ENCODE peak calls at places on chromosomes 2 and 18, in ten cellular contexts. P is hepatocyte, T is left lung, Q is uterus, M is esophagus squamous epithelium, Y is bronchial epithelial cell, U is gastrocnemius medialis, W is spleen, Z is pancreas, D is H9. N is an unnamed sample. For H3K27me3, the result is how much of the 10 kb centered on the place peaks cover.

GRCh38 chr2:28956890-28957289 is 24.2 kb upstream of the TOGARAM2 start:
- DNase-seq in M (no peak), Y (no peak), P (no peak), W (no peak), U (no peak), T (no peak), Q (no peak), D (peak), Z (no peak), N (no peak)

GRCh38 chr2:159942149-159942548 is 120.3 kb downstream of the PLA2R1 start:
- DNase-seq in Z (no peak), D (no peak), W (no peak), T (no peak), Q (no peak), Y (no peak), M (no peak), P (no peak), U (no peak), N (no peak)

GRCh38 chr2:96527052-96527964 is 9.2 kb upstream of the ARID5A start:
- DNase-seq in T (peak), Y (no peak), U (no peak), P (peak), M (no peak), Q (peak), D (peak), W (peak), Z (no peak), N (no peak)

GRCh38 chr2:46769809-46770208 is 145.8 kb downstream of the MCFD2 start:
- DNase-seq in Z (no peak), D (no peak), T (no peak), Q (no peak), P (no peak), W (no peak), M (no peak), Y (no peak), U (no peak), N (no peak)

GRCh38 chr2:109683452-109683851 is 69.3 kb downstream of the SOWAHC start:
- DNase-seq in M (no peak), P (no peak), W (no peak), Q (no peak), Y (no peak), T (no peak), U (no peak), Z (no peak), D (no peak), N (no peak)

GRCh38 chr2:155690785-155691184 is 641.7 kb downstream of the NR4A2 start:
- DNase-seq in Y (no peak), U (no peak), T (no peak), W (no peak), Q (no peak), M (no peak), D (no peak), P (no peak), Z (no peak), N (no peak)

GRCh38 chr2:189544638-189545037 is 35.9 kb downstream of the SLC40A1 start:
- DNase-seq in P (no peak), Y (no peak), Z (no peak), M (no peak), W (no peak), D (no peak), T (no peak), Q (no peak), U (no peak), N (no peak)

GRCh38 chr2:195531754-195532153 is 125.3 kb upstream of the SLC39A10 start:
- DNase-seq in D (no peak), T (no peak), M (no peak), W (no peak), U (no peak), Q (no peak), Y (no peak), P (no peak), Z (no peak), N (no peak)

GRCh38 chr18:22412502-22412901 is 5.2 kb downstream of the CTAGE1 start:
- DNase-seq in Y (no peak), D (no peak), Z (no peak), U (no peak), Q (no peak), W (no peak), T (no peak), P (no peak), M (no peak), N (no peak)

GRCh38 chr2:221549143-221549542 is 23.0 kb downstream of the EPHA4 start:
- DNase-seq in W (no peak), U (no peak), D (no peak), Y (no peak), T (no peak), Q (no peak), Z (no peak), M (no peak), P (no peak), N (no peak)

GRCh38 chr2:48851161-48851560 is 95.6 kb upstream of the LHCGR start:
- DNase-seq in P (no peak), W (no peak), Q (no peak), Y (peak), M (no peak), Z (no peak), U (no peak), T (no peak), D (no peak), N (no peak)

GRCh38 chr2:120441351-120441700 is 95.4 kb downstream of the INHBB start:
- DNase-seq in Q (no peak), W (peak), Y (no peak), M (no peak), P (no peak), U (no peak), T (no peak), Z (peak), D (no peak), N (no peak)

GRCh38 chr2:219099319-219099718 is 38.6 kb upstream of the IHH start:
- DNase-seq in Y (peak), Z (no peak), U (no peak), W (no peak), P (no peak), T (no peak), M (no peak), D (no peak), Q (no peak), N (no peak)

GRCh38 chr2:234571620-234572407 is 74.9 kb upstream of the ARL4C start:
- DNase-seq in U (no peak), Q (no peak), Z (no peak), D (no peak), Y (peak), T (no peak), M (no peak), W (no peak), P (peak), N (no peak)

GRCh38 chr2:238120463-238121298 is 17.8 kb upstream of the KLHL30 start:
- DNase-seq in Q (no peak), P (no peak), D (peak), W (peak), T (peak), Z (peak), M (no peak), U (no peak), Y (no peak), N (no peak)

GRCh38 chr2:54386993-54387590 is 69.0 kb upstream of the SPTBN1 start:
- DNase-seq in W (no peak), Q (peak), Y (no peak), Z (no peak), D (no peak), M (no peak), T (no peak), P (no peak), U (peak), N (no peak)

GRCh38 chr2:120735750-120736170 is at the start of gene GLI2:
- DNase-seq in Q (peak), M (no peak), W (peak), Y (peak), P (peak), Z (peak), D (peak), T (peak), U (peak), N (peak)

GRCh38 chr2:105872142-105872728 is 127.5 kb downstream of the NCK2 start:
- DNase-seq in Z (no peak), D (no peak), T (no peak), W (peak), M (no peak), Q (no peak), U (no peak), P (no peak), Y (no peak), N (no peak)

GRCh38 chr2:234136461-234136860 is 86.0 kb downstream of the SPP2 start:
- DNase-seq in T (no peak), Y (peak), D (no peak), M (no peak), Z (no peak), W (no peak), Q (no peak), U (no peak), P (peak), N (no peak)

GRCh38 chr2:102063948-102064678 is 72.4 kb downstream of the IL1R2 start:
- DNase-seq in M (peak), P (peak), T (peak), Q (peak), W (peak), U (peak), Z (peak), Y (peak), D (peak), N (peak)

GRCh38 chr2:68463287-68463877 is 3.7 kb downstream of the FBXO48 start:
- DNase-seq in W (no peak), Y (peak), M (no peak), T (no peak), Z (no peak), P (peak), D (no peak), Q (no peak), U (no peak), N (no peak)

GRCh38 chr2:149741646-149742045 is 154.1 kb upstream of the MMADHC start:
- DNase-seq in D (no peak), M (no peak), U (no peak), W (no peak), Z (no peak), Q (no peak), Y (peak), P (no peak), T (no peak), N (no peak)

GRCh38 chr2:12033494-12033893 is 287.1 kb downstream of the LPIN1 start:
- DNase-seq in Y (no peak), T (no peak), Q (no peak), W (no peak), M (no peak), D (no peak), U (no peak), Z (no peak), P (no peak), N (no peak)

GRCh38 chr18:13435596-13436333 is 217.2 kb downstream of the LDLRAD4 start:
- DNase-seq in Q (peak), U (no peak), Y (no peak), M (no peak), T (no peak), P (no peak), D (no peak), W (no peak), Z (no peak), N (no peak)

GRCh38 chr2:47237375-47238357 is 82.6 kb upstream of the STPG4 start:
- DNase-seq in Z (no peak), D (no peak), Q (peak), W (no peak), P (peak), U (no peak), Y (no peak), M (no peak), T (no peak), N (no peak)

GRCh38 chr2:37349376-37349775 is 4.9 kb downstream of the QPCT start:
- DNase-seq in Y (no peak), M (no peak), Q (no peak), U (no peak), Z (no peak), T (no peak), D (no peak), W (no peak), P (no peak), N (no peak)
- H3K27me3 ChIP-seq in Y (under half), M (under half), Q (under half), U (under half), Z (under half), T (under half), D (under half), W (under half), P (under half), N (under half)

GRCh38 chr18:66749030-66749429 is 145.1 kb upstream of the CDH19 start:
- DNase-seq in Y (peak), D (no peak), M (no peak), U (no peak), T (no peak), Q (no peak), W (no peak), Z (no peak), P (no peak), N (no peak)
- TF ChIP-seq CTCF in Y (no peak), D (peak), M (no peak), U (no peak), T (peak), Q (no peak), W (no peak), Z (no peak), P (peak), N (peak)

DNA sequence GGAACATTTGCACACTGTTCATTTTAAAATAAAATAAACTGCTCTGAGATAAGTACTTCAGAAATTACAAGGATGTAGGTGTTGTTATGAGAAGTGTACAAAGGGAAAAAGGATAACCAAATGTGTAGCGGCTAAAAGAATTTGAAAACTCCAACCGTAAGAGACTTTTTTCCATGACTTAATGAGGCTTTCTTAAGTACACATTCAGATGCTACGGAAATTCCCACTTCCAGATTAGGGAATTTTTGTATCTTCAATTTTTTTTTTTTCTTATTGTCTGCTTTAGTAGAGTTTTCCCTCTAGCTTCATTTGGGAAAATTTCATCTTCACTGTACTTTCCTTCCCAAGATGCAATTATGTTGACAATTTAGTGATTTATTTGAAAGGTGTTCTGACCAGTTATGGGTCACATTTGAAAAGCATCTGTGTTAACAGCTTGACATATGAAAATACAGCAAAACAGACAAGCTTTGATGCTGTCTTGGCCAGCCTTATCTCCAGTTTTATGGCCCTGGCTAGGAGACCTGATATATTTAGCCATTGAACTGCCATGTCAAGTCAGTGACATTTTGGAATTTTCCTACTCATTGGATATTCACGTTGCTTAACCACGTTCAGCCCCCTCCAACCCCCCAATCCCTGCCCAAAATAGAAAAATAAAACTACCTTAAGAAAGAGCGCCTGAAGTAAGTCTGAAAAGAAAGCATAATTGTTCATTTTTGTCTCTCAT is 105.6 kb downstream of the FEZ2 start:
- DNase-seq in M (no peak), Z (no peak), D (no peak), U (no peak), Y (no peak), W (no peak), P (no peak), Q (no peak), T (no peak), N (no peak)
- H3K27me3 ChIP-seq in M (under half), Z (under half), D (under half), U (under half), Y (under half), W (under half), P (under half), Q (under half), T (under half), N (under half)

GRCh38 chr2:85243101-85244072 is 84.4 kb downstream of the TGOLN2 start:
- DNase-seq in Y (no peak), U (peak), T (no peak), W (peak), P (no peak), Q (no peak), D (peak), M (no peak), Z (peak), N (no peak)
- TF ChIP-seq CTCF in Y (peak), U (peak), T (peak), W (no peak), P (peak), Q (no peak), D (peak), M (peak), Z (peak), N (no peak)

GRCh38 chr2:5696741-5697521 is 4.7 kb downstream of the SOX11 start:
- DNase-seq in T (peak), U (no peak), W (no peak), Q (no peak), Y (no peak), P (peak), M (no peak), D (peak), Z (peak), N (no peak)
- H3K27me3 ChIP-seq in T (half or more), U (half or more), W (half or more), Q (half or more), Y (under half), P (under half), M (under half), D (under half), Z (under half), N (under half)

GRCh38 chr18:50340078-50340477 is 34.8 kb upstream of the SKA1 start:
- DNase-seq in M (no peak), Z (peak), W (peak), D (peak), Q (no peak), P (no peak), U (no peak), T (peak), Y (no peak), N (no peak)
- TF ChIP-seq CTCF in M (no peak), Z (no peak), W (no peak), D (peak), Q (no peak), P (no peak), U (no peak), T (no peak), Y (peak), N (no peak)

DNA sequence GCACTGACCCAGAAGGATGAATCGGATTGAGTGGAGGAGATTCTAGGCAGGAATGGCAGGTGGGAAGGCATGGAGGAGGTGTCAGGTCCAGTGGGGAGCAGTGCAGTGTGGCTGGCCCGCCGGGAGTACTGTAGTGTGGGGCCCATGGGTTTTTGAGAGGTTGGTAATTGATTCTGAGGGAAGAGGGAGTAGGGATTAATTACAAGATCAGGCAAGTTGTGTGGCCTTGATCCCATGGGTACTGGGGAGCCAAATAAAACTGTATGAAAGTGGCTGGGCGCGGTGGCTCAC is 12.1 kb downstream of the SIX3 start:
- DNase-seq in Z (no peak), U (no peak), Q (no peak), Y (no peak), D (no peak), M (no peak), W (no peak), T (no peak), P (no peak), N (no peak)
- H3K27me3 ChIP-seq in Z (under half), U (under half), Q (under half), Y (under half), D (half or more), M (under half), W (half or more), T (half or more), P (half or more), N (half or more)

GRCh38 chr2:140506606-140507005 is 1624.2 kb downstream of the LRP1B start:
- DNase-seq in Q (no peak), M (no peak), U (no peak), Z (no peak), Y (no peak), P (no peak), T (no peak), D (no peak), W (no peak), N (no peak)

GRCh38 chr2:140504596-140504995 is 1626.2 kb downstream of the LRP1B start:
- DNase-seq in T (no peak), Y (no peak), P (no peak), U (no peak), W (no peak), Z (no peak), D (no peak), Q (no peak), M (no peak), N (no peak)

GRCh38 chr2:140498360-140498759 is 1632.5 kb downstream of the LRP1B start:
- DNase-seq in W (no peak), D (no peak), U (no peak), Y (no peak), Z (no peak), M (no peak), Q (no peak), P (no peak), T (no peak), N (no peak)

GRCh38 chr2:140508756-140509155 is 1622.1 kb downstream of the LRP1B start:
- DNase-seq in U (no peak), W (no peak), Y (no peak), P (no peak), Q (no peak), M (no peak), Z (no peak), T (no peak), D (no peak), N (no peak)

DNA sequence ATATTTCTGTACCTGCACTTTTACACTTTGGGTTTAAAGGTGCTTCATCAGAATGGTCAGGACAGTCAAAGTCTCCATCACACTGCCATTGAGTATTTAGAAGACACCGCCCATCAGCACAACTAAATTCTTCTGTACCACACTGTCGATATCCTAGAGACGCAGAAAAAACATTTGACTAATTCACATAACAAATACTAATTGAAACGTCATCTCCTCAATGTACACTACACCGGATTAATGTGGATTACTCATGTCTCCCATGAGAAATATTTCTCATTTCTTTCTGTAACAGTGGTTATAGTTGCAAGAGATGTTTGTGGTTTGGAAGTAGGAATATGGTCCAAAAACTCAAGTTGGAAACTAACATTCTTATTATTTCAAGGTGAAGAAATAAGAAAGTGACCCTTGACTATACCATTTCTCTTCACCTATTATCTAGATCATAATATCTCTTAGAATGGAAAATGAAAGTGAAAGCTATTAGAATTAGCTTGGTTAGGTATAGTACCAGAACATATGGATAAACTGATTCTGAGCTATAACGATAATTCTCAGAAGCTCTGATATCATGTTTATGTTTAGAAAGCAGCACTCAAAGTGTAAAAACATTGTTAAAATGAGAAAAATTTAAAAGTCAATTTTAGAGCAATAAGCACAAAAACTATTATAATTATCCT is 1627.7 kb downstream of the LRP1B start:
- DNase-seq in Z (no peak), W (no peak), U (no peak), M (no peak), T (no peak), P (no peak), Q (no peak), D (no peak), Y (peak), N (no peak)
- TF ChIP-seq CTCF in Z (no peak), W (no peak), U (no peak), M (no peak), T (no peak), P (no peak), Q (no peak), D (no peak), Y (no peak), N (no peak)